ENCODE peak calls at places on chromosomes 3 and 15, in five cellular contexts. One of them, this sample, is unnamed.

GRCh38 chr3:81744366-81744765 is 17.1 kb downstream of the GBE1 start:
- DNase-seq in adipocyte: peak; percentile 90
- DNase-seq in GM23248: peak; percentile 96
- DNase-seq in MM.1S: no peak
- DNase-seq in endodermal cell: no peak
- DNase-seq in this sample: no peak

GRCh38 chr3:184082034-184082433 is 14.8 kb upstream of the HTR3E start:
- DNase-seq in adipocyte: no peak
- DNase-seq in GM23248: no peak
- DNase-seq in MM.1S: no peak
- DNase-seq in endodermal cell: no peak
- DNase-seq in this sample: no peak

GRCh38 chr3:194141415-194142155 is 5.6 kb downstream of the HES1 start:
- DNase-seq in adipocyte: peak; percentile 92
- DNase-seq in GM23248: peak; percentile 96
- DNase-seq in MM.1S: peak; percentile 90
- DNase-seq in endodermal cell: peak; percentile 96
- DNase-seq in this sample: peak; percentile 91

GRCh38 chr3:145767909-145768308 is 393.1 kb downstream of the PLOD2 start:
- DNase-seq in adipocyte: peak; percentile 74
- DNase-seq in GM23248: peak; percentile 43
- DNase-seq in MM.1S: peak; percentile 9
- DNase-seq in endodermal cell: no peak
- DNase-seq in this sample: no peak

GRCh38 chr3:144585408-144585807 is 613.8 kb downstream of the DIPK2A start:
- DNase-seq in adipocyte: no peak
- DNase-seq in GM23248: no peak
- DNase-seq in MM.1S: peak; percentile 7
- DNase-seq in endodermal cell: no peak
- DNase-seq in this sample: no peak

GRCh38 chr3:36944012-36944640 is 728 bp downstream of the TRANK1 start:
- DNase-seq in adipocyte: peak; percentile 80
- DNase-seq in GM23248: peak; percentile 81
- DNase-seq in MM.1S: no peak
- DNase-seq in endodermal cell: peak; percentile 86
- DNase-seq in this sample: peak; percentile 67

GRCh38 chr3:173622156-173622555 is 224.6 kb downstream of the NLGN1 start:
- DNase-seq in adipocyte: peak; percentile 69
- DNase-seq in GM23248: peak; percentile 47
- DNase-seq in MM.1S: peak; percentile 76
- DNase-seq in endodermal cell: no peak
- DNase-seq in this sample: no peak

GRCh38 chr3:41159581-41160189 is 39.6 kb upstream of the CTNNB1 start:
- DNase-seq in adipocyte: no peak
- DNase-seq in GM23248: no peak
- DNase-seq in MM.1S: no peak
- DNase-seq in endodermal cell: no peak
- DNase-seq in this sample: peak; percentile 69

GRCh38 chr3:111311709-111312235 is 230.2 kb upstream of the CD96 start:
- DNase-seq in adipocyte: no peak
- DNase-seq in GM23248: peak; percentile 36
- DNase-seq in MM.1S: peak; percentile 97
- DNase-seq in endodermal cell: no peak
- DNase-seq in this sample: no peak

GRCh38 chr3:14201881-14202684 is 23.5 kb downstream of the LSM3 start:
- DNase-seq in adipocyte: no peak
- DNase-seq in GM23248: peak; percentile 19
- DNase-seq in MM.1S: no peak
- DNase-seq in endodermal cell: no peak
- DNase-seq in this sample: no peak

GRCh38 chr3:141237701-141238521 is 6.3 kb downstream of the PXYLP1 start:
- DNase-seq in adipocyte: no peak
- DNase-seq in GM23248: no peak
- DNase-seq in MM.1S: no peak
- DNase-seq in endodermal cell: no peak
- DNase-seq in this sample: no peak

GRCh38 chr3:142913432-142913831 is 24.5 kb upstream of the PCOLCE2 start:
- DNase-seq in adipocyte: no peak
- DNase-seq in GM23248: no peak
- DNase-seq in MM.1S: no peak
- DNase-seq in endodermal cell: no peak
- DNase-seq in this sample: no peak

GRCh38 chr3:39941941-39942340 is 132.5 kb downstream of the MYRIP start:
- DNase-seq in adipocyte: no peak
- DNase-seq in GM23248: no peak
- DNase-seq in MM.1S: no peak
- DNase-seq in endodermal cell: no peak
- DNase-seq in this sample: peak; percentile 44

GRCh38 chr15:58473720-58474119 is 41.9 kb downstream of the LIPC start:
- DNase-seq in adipocyte: peak; percentile 62
- DNase-seq in GM23248: peak; percentile 75
- DNase-seq in MM.1S: no peak
- DNase-seq in endodermal cell: no peak
- DNase-seq in this sample: no peak

GRCh38 chr3:141094851-141095545 is 43.9 kb downstream of the SPSB4 start:
- DNase-seq in adipocyte: peak; percentile 72
- DNase-seq in GM23248: peak; percentile 76
- DNase-seq in MM.1S: no peak
- DNase-seq in endodermal cell: peak; percentile 38
- DNase-seq in this sample: peak; percentile 40

GRCh38 chr3:117893638-117894037 is 1141.0 kb downstream of the IGSF11 start:
- DNase-seq in adipocyte: no peak
- DNase-seq in GM23248: peak; percentile 14
- DNase-seq in MM.1S: no peak
- DNase-seq in endodermal cell: no peak
- DNase-seq in this sample: no peak

GRCh38 chr3:33083958-33084357 is 13.0 kb downstream of the GLB1 start:
- DNase-seq in adipocyte: no peak
- DNase-seq in GM23248: no peak
- DNase-seq in MM.1S: no peak
- DNase-seq in endodermal cell: no peak
- DNase-seq in this sample: no peak

GRCh38 chr15:38242055-38242454 is 10.6 kb upstream of the SPRED1 start:
- DNase-seq in adipocyte: no peak
- DNase-seq in GM23248: no peak
- DNase-seq in MM.1S: peak; percentile 55
- DNase-seq in endodermal cell: no peak
- DNase-seq in this sample: no peak

GRCh38 chr3:171936231-171936841 is 93.2 kb downstream of the TMEM212 start:
- DNase-seq in adipocyte: peak; percentile 40
- DNase-seq in GM23248: peak; percentile 85
- DNase-seq in MM.1S: no peak
- DNase-seq in endodermal cell: no peak
- DNase-seq in this sample: no peak

GRCh38 chr15:72281713-72282112 is 9.4 kb upstream of the PARP6 start:
- DNase-seq in adipocyte: no peak
- DNase-seq in GM23248: no peak
- DNase-seq in MM.1S: no peak
- DNase-seq in endodermal cell: no peak
- DNase-seq in this sample: no peak

GRCh38 chr3:186035277-186035676 is 73.6 kb downstream of the ETV5 start:
- DNase-seq in adipocyte: peak; percentile 61
- DNase-seq in GM23248: peak; percentile 57
- DNase-seq in MM.1S: no peak
- DNase-seq in endodermal cell: no peak
- DNase-seq in this sample: no peak

GRCh38 chr3:120622870-120623718 is 27.0 kb downstream of the NDUFB4 start:
- DNase-seq in adipocyte: peak; percentile 68
- DNase-seq in GM23248: peak; percentile 74
- DNase-seq in MM.1S: peak; percentile 53
- DNase-seq in endodermal cell: peak; percentile 77
- DNase-seq in this sample: peak; percentile 23

GRCh38 chr3:187014417-187014864 is 84.1 kb downstream of the ST6GAL1 start:
- DNase-seq in adipocyte: peak; percentile 47
- DNase-seq in GM23248: no peak
- DNase-seq in MM.1S: no peak
- DNase-seq in endodermal cell: no peak
- DNase-seq in this sample: peak; percentile 17

DNA sequence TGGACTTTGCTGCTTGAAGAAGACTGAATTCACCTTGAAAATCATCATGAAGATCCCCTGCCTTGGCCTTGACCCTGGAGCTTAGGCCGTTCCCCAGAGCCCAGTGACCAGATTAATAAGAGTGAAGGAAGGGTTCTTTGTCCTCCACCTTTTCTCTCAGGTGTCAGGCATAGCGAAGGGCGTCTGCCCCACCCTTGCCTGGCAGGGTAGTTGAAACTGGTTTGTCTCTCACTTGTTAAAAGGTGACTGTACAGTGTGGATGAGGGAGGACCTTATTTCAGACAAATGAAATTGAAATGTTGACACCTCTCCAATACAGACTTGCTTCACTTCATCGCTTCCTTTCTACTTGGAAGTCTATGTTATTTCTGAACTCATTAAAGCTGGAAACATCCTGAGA is 223.7 kb upstream of the BHLHE40 start:
- DNase-seq in adipocyte: no peak
- DNase-seq in GM23248: no peak
- DNase-seq in MM.1S: no peak
- DNase-seq in endodermal cell: no peak
- DNase-seq in this sample: no peak
- H3K4me1 ChIP-seq in adipocyte: peaks cover 15% of the 10 kb centered on the region
- H3K4me1 ChIP-seq in GM23248: peaks cover 15% of the 10 kb centered on the region
- H3K4me1 ChIP-seq in MM.1S: no peaks in the 10 kb centered on the region
- H3K4me1 ChIP-seq in endodermal cell: peaks cover 14% of the 10 kb centered on the region
- H3K4me1 ChIP-seq in this sample: peaks cover 34% of the 10 kb centered on the region

DNA sequence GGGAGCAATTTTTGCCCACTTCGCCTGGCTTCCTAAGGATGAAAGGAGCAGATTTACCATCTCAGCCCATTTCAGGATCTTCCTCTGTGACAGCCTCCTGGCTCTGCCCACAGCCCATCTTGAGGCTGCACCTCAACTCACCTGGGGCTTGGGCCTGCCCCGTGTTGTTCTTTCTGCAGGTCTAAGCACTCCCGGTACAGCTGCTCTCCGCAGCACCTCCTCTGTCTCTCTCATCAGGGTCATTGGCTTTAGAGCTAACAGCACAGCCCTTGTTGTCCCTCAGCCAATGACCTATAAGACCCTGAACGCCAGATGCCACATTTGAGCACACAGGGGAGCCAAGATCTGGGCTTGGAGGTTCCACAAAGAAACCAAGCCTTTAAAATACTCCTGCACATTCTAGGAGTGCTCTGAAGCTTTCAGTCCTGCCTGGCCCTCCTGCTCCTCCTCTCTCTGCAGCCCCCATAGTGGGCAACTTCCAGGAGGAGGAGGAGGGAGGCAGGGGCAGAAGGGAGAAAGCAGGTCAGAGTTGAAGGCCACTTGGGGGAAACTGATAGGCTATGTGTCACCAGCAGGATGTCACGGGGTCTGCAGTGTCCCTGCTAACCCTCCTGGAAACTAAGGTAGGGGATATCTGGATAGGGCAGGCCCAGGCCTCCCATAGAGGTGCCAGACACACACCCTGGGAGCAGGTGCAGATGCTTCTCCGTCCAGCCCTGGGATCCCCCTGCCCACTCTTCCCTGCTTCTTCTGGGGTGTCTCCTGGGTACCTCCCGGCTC is 115.6 kb downstream of the ETFA start:
- DNase-seq in adipocyte: no peak
- DNase-seq in GM23248: no peak
- DNase-seq in MM.1S: no peak
- DNase-seq in endodermal cell: no peak
- DNase-seq in this sample: no peak
- H3K9ac ChIP-seq in adipocyte: no peak overlapping the region
- H3K9ac ChIP-seq in GM23248: peak overlapping the region; percentile 37
- H3K9ac ChIP-seq in MM.1S: no peak overlapping the region
- H3K9ac ChIP-seq in endodermal cell: no peak overlapping the region
- H3K9ac ChIP-seq in this sample: no peak overlapping the region

DNA sequence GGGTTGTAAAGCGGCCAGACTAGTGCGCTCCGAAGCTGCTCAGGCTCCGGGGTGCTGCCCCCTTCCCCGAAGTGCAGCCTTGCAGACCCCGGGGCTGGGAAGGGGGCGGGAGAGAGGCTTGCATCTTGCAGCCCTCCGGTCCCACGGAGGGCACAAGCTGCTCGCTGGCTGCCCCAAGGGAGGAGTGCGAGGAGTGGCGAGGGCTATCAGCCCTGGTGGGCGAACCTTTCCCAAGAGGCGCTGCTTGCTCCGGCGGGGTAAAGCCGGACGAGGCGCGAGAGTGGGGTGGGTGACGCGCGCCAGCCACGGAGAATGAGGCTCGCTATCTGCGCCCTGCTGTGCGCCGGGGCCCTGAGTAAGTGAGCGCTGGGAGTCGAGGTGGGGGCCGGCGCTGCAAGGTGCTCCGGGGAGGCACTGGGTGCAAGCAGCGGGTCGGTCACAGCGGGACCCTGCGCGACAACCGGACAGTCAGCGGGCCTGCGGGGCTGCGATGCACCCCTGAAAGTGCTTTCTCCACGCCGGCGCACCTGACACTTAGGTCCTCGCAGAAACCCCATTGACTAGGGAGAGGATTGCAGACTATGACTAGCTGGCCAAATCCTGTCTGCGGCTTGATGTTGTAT is 12.7 kb upstream of the TOPBP1 start:
- DNase-seq in adipocyte: no peak
- DNase-seq in GM23248: peak; percentile 7
- DNase-seq in MM.1S: peak; percentile 46
- DNase-seq in endodermal cell: peak; percentile 67
- DNase-seq in this sample: no peak
- H3K4me3 ChIP-seq in adipocyte: peak overlapping the region; percentile 37
- H3K4me3 ChIP-seq in GM23248: no peak overlapping the region
- H3K4me3 ChIP-seq in MM.1S: peak overlapping the region; percentile 45
- H3K4me3 ChIP-seq in endodermal cell: peak overlapping the region; percentile 69
- H3K4me3 ChIP-seq in this sample: no peak overlapping the region

DNA sequence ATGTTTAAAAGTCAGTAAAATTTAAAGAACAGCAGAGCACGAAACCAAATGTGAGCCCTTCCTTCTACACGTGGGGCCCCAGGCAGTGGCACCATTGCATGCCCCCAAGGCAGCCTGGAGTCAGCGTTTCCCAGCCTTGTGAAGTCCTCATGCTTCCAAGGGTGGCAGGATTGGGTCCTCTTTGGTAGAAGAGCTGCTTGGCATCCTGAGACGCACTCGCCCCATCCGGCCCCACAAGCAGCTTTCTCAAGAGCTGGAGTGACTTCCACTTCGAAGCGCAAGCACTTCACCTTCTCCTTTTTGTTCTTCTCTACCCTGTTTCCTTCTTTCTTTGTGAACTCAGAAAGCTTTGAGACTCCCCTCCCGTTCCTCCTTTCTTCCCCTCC is 34.7 kb downstream of the ZNF710 start:
- DNase-seq in adipocyte: no peak
- DNase-seq in GM23248: no peak
- DNase-seq in MM.1S: no peak
- DNase-seq in endodermal cell: no peak
- DNase-seq in this sample: no peak
- H3K4me1 ChIP-seq in adipocyte: peaks cover 36% of the 10 kb centered on the region
- H3K4me1 ChIP-seq in GM23248: peaks cover 33% of the 10 kb centered on the region
- H3K4me1 ChIP-seq in MM.1S: peaks cover 53% of the 10 kb centered on the region
- H3K4me1 ChIP-seq in endodermal cell: peaks cover 17% of the 10 kb centered on the region
- H3K4me1 ChIP-seq in this sample: peaks cover 33% of the 10 kb centered on the region

GRCh38 chr15:79164043-79164442 is 73.5 kb upstream of the RASGRF1 start:
- DNase-seq in adipocyte: no peak
- DNase-seq in GM23248: no peak
- DNase-seq in MM.1S: no peak
- DNase-seq in endodermal cell: no peak
- DNase-seq in this sample: no peak

GRCh38 chr15:79164465-79164864 is 73.9 kb upstream of the RASGRF1 start:
- DNase-seq in adipocyte: no peak
- DNase-seq in GM23248: no peak
- DNase-seq in MM.1S: no peak
- DNase-seq in endodermal cell: no peak
- DNase-seq in this sample: no peak

GRCh38 chr15:79160211-79160610 is 69.6 kb upstream of the RASGRF1 start:
- DNase-seq in adipocyte: no peak
- DNase-seq in GM23248: peak; percentile 79
- DNase-seq in MM.1S: no peak
- DNase-seq in endodermal cell: no peak
- DNase-seq in this sample: no peak

GRCh38 chr15:79163395-79163794 is 72.8 kb upstream of the RASGRF1 start:
- DNase-seq in adipocyte: no peak
- DNase-seq in GM23248: no peak
- DNase-seq in MM.1S: no peak
- DNase-seq in endodermal cell: no peak
- DNase-seq in this sample: no peak

GRCh38 chr15:79161837-79162508 is 71.4 kb upstream of the RASGRF1 start:
- DNase-seq in adipocyte: no peak
- DNase-seq in GM23248: no peak
- DNase-seq in MM.1S: no peak
- DNase-seq in endodermal cell: no peak
- DNase-seq in this sample: no peak
- H3K9ac ChIP-seq in adipocyte: no peak overlapping the region
- H3K9ac ChIP-seq in GM23248: no peak overlapping the region
- H3K9ac ChIP-seq in MM.1S: no peak overlapping the region
- H3K9ac ChIP-seq in endodermal cell: no peak overlapping the region
- H3K9ac ChIP-seq in this sample: no peak overlapping the region

This sample was measured in colonic mucosa.